ENCODE peak calls at places on chromosomes 4 and X, in six cellular contexts. Z is AG04450, A is heart right ventricle, B is cardiac muscle cell, X is H9, K is K562. P is an unnamed sample.

GRCh38 chr4:252065-252601 is 53.1 kb downstream of the ZNF732 start:
- DNase-seq in Z (no peak), A (no peak), B (no peak), X (no peak), K (no peak), P (no peak)

GRCh38 chr4:77849278-77849965 is 13.2 kb upstream of the MRPL1 start:
- DNase-seq in Z (no peak), A (no peak), B (no peak), X (no peak), K (no peak), P (no peak)

GRCh38 chrX:1060562-1060960 is 151.9 kb downstream of the CRLF2 start:
- DNase-seq in Z (no peak), A (no peak), B (no peak), X (no peak), K (no peak), P (no peak)

GRCh38 chr4:15194520-15194919 is 192.2 kb downstream of the CPEB2 start:
- DNase-seq in Z (no peak), A (no peak), B (no peak), X (no peak), K (no peak), P (no peak)

GRCh38 chr4:152516156-152516555 is 19.7 kb downstream of the FBXW7 start:
- DNase-seq in Z (no peak), A (no peak), B (no peak), X (no peak), K (no peak), P (no peak)

GRCh38 chrX:39950035-39950688 is 147.6 kb downstream of the BCOR start:
- DNase-seq in Z (no peak), A (no peak), B (no peak), X (no peak), K (peak), P (no peak)

GRCh38 chr4:24470681-24471622 is 113.4 kb downstream of the DHX15 start:
- DNase-seq in Z (no peak), A (peak), B (peak), X (peak), K (no peak), P (peak)

GRCh38 chr4:98546910-98547544 is 111.4 kb downstream of the TSPAN5 start:
- DNase-seq in Z (no peak), A (peak), B (no peak), X (no peak), K (no peak), P (no peak)

GRCh38 chr4:173866289-173866688 is 336.3 kb upstream of the HAND2 start:
- DNase-seq in Z (no peak), A (no peak), B (no peak), X (no peak), K (no peak), P (no peak)

GRCh38 chrX:115322375-115322774 is 32.9 kb downstream of the LUZP4 start:
- DNase-seq in Z (no peak), A (no peak), B (no peak), X (no peak), K (peak), P (no peak)

GRCh38 chr4:87419578-87420249 is 2.7 kb upstream of the NUDT9 start:
- DNase-seq in Z (no peak), A (no peak), B (no peak), X (no peak), K (no peak), P (no peak)

GRCh38 chr4:7771056-7771455 is 168.6 kb downstream of the AFAP1 start:
- DNase-seq in Z (no peak), A (no peak), B (no peak), X (no peak), K (no peak), P (no peak)

GRCh38 chrX:74613350-74614192 is 853 bp downstream of the RLIM start:
- DNase-seq in Z (no peak), A (no peak), B (peak), X (no peak), K (peak), P (no peak)

GRCh38 chrX:106894392-106894909 is 8.7 kb downstream of the RIPPLY1 start:
- DNase-seq in Z (peak), A (peak), B (peak), X (peak), K (peak), P (peak)

GRCh38 chrX:16416588-16416987 is 233.4 kb upstream of the S100G start:
- DNase-seq in Z (no peak), A (no peak), B (no peak), X (no peak), K (no peak), P (no peak)

GRCh38 chr4:61162116-61162515 is 38.0 kb upstream of the ADGRL3 start:
- DNase-seq in Z (no peak), A (no peak), B (no peak), X (no peak), K (no peak), P (no peak)

GRCh38 chr4:66741081-66741480 is 804.2 kb downstream of the CENPC start:
- DNase-seq in Z (no peak), A (no peak), B (no peak), X (no peak), K (no peak), P (no peak)

GRCh38 chr4:172061204-172061603 is 248.0 kb downstream of the GALNTL6 start:
- DNase-seq in Z (no peak), A (no peak), B (no peak), X (no peak), K (no peak), P (no peak)

GRCh38 chr4:48976007-48976406 is 10.1 kb upstream of the CWH43 start:
- DNase-seq in Z (no peak), A (no peak), B (no peak), X (no peak), K (no peak), P (no peak)

GRCh38 chr4:186485621-186486062 is 69.7 kb downstream of the MTNR1A start:
- DNase-seq in Z (no peak), A (no peak), B (peak), X (no peak), K (no peak), P (no peak)

GRCh38 chr4:8434251-8435073 is 6.1 kb downstream of the ACOX3 start:
- DNase-seq in Z (no peak), A (no peak), B (no peak), X (no peak), K (no peak), P (no peak)

GRCh38 chr4:137804906-137805511 is 272.7 kb upstream of the PCDH18 start:
- DNase-seq in Z (no peak), A (no peak), B (no peak), X (no peak), K (no peak), P (no peak)

GRCh38 chr4:117817316-117817715 is 217.0 kb upstream of the NDST3 start:
- DNase-seq in Z (no peak), A (no peak), B (no peak), X (no peak), K (no peak), P (no peak)

GRCh38 chr4:37892641-37893040 is 1.8 kb downstream of the TBC1D1 start:
- DNase-seq in Z (no peak), A (no peak), B (no peak), X (no peak), K (no peak), P (no peak)

GRCh38 chr4:180057891-180058643 is 2185.1 kb upstream of the TENM3 start:
- DNase-seq in Z (no peak), A (peak), B (peak), X (peak), K (no peak), P (peak)

GRCh38 chrX:19709812-19710518 is 177.4 kb downstream of the SH3KBP1 start:
- DNase-seq in Z (no peak), A (no peak), B (no peak), X (no peak), K (no peak), P (no peak)

GRCh38 chr4:132956951-132957350 is 192.1 kb upstream of the PCDH10 start:
- DNase-seq in Z (no peak), A (no peak), B (no peak), X (no peak), K (no peak), P (no peak)

GRCh38 chr4:15197005-15197404 is 194.7 kb downstream of the CPEB2 start:
- DNase-seq in Z (no peak), A (no peak), B (peak), X (peak), K (peak), P (no peak)

GRCh38 chrX:63993936-63994335 is 208.9 kb upstream of the ARHGEF9 start:
- DNase-seq in Z (no peak), A (no peak), B (no peak), X (no peak), K (no peak), P (no peak)

GRCh38 chr4:1830234-1830633 is 25.7 kb downstream of the LETM1 start:
- DNase-seq in Z (no peak), A (no peak), B (no peak), X (no peak), K (no peak), P (no peak)

GRCh38 chr4:167000141-167000852 is 234.0 kb downstream of the SPOCK3 start:
- DNase-seq in Z (no peak), A (no peak), B (no peak), X (no peak), K (no peak), P (no peak)

GRCh38 chr4:153655928-153656327 is 28.2 kb upstream of the TLR2 start:
- DNase-seq in Z (no peak), A (no peak), B (no peak), X (no peak), K (no peak), P (peak)

GRCh38 chr4:121860121-121860520 is 10.2 kb downstream of the BBS7 start:
- DNase-seq in Z (no peak), A (no peak), B (no peak), X (no peak), K (no peak), P (no peak)

GRCh38 chrX:48992341-48992740 is 9.7 kb downstream of the GRIPAP1 start:
- DNase-seq in Z (no peak), A (no peak), B (no peak), X (no peak), K (no peak), P (no peak)

GRCh38 chrX:150757371-150757770 is 64.2 kb downstream of the MTMR1 start:
- DNase-seq in Z (no peak), A (no peak), B (no peak), X (no peak), K (no peak), P (no peak)

GRCh38 chrX:150761819-150762216 is 68.6 kb downstream of the MTMR1 start:
- DNase-seq in Z (no peak), A (no peak), B (no peak), X (no peak), K (no peak), P (no peak)

GRCh38 chrX:150761176-150761818 is 68.1 kb downstream of the MTMR1 start:
- DNase-seq in Z (no peak), A (no peak), B (peak), X (no peak), K (no peak), P (no peak)

GRCh38 chrX:150762258-150762867 is 69.2 kb downstream of the MTMR1 start:
- DNase-seq in Z (no peak), A (no peak), B (no peak), X (no peak), K (no peak), P (no peak)

GRCh38 chrX:150759568-150760416 is 66.6 kb downstream of the MTMR1 start:
- DNase-seq in Z (no peak), A (no peak), B (no peak), X (no peak), K (no peak), P (no peak)
- TF ChIP-seq CTCF in Z (no peak), A (no peak), B (no peak), X (no peak), K (no peak), P (no peak)

GRCh38 chrX:78946178-78946896 is 1.1 kb downstream of the P2RY10 start:
- DNase-seq in Z (no peak), A (no peak), B (no peak), X (no peak), K (no peak), P (no peak)
- H3K27ac ChIP-seq in Z (no peak), A (no peak), B (no peak), X (no peak), K (no peak), P (no peak)

DNA sequence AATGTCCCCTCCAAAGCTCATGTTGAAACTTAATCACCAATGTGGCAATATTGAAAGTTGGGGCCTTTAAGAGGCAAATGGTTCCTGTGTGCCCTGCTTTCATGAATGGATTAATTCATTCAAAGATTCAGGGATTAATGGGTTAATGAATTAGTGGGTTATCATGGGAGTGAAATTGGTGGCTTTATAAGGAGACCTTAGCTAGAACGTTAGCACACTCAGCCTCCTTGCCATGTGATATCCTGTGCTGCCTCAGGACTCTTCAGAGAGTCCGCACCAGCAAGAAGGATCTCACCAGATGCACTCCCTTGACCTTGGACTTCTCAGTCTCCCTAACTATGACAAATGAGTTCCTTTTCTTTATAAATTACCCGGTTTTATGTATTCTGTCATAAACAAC is 2.6 kb upstream of the WDR19 start:
- DNase-seq in Z (no peak), A (no peak), B (no peak), X (no peak), K (no peak), P (no peak)
- TF ChIP-seq CTCF in Z (no peak), A (no peak), B (no peak), X (no peak), K (no peak), P (no peak)

GRCh38 chrX:142249721-142250120 is 44.6 kb upstream of the MAGEC2 start:
- DNase-seq in Z (no peak), A (no peak), B (no peak), X (no peak), K (no peak), P (no peak)
- H3K27ac ChIP-seq in Z (no peak), A (no peak), B (no peak), X (no peak), K (no peak), P (no peak)

GRCh38 chrX:31293409-31293808 is 221.6 kb upstream of the FTHL17 start:
- DNase-seq in Z (no peak), A (no peak), B (no peak), X (no peak), K (no peak), P (no peak)
- TF ChIP-seq CTCF in Z (peak), A (peak), B (no peak), X (peak), K (no peak), P (peak)

GRCh38 chr4:141329174-141329569 is 108.5 kb downstream of the ZNF330 start:
- DNase-seq in Z (peak), A (no peak), B (no peak), X (no peak), K (no peak), P (no peak)
- H3K27ac ChIP-seq in Z (no peak), A (no peak), B (no peak), X (no peak), K (no peak), P (peak)